ENCODE peak calls at places on chromosomes 1 and 21, in six cellular contexts. Y is choroid plexus epithelial cell, E is GM12892, J is Daoy, Q is fibroblast of lung, C is NCI-H1436 treated with DMSO at 0.1 percent for 48 hours. V is an unnamed sample.

GRCh38 chr1:9101510-9102146 is 27.3 kb downstream of the GPR157 start:
- DNase-seq in Y (peak), E (peak), J (peak), Q (peak), C (no peak), V (peak)

GRCh38 chr1:2343023-2343935 is 48.1 kb downstream of the MORN1 start:
- DNase-seq in Y (no peak), E (no peak), J (no peak), Q (no peak), C (no peak), V (no peak)

GRCh38 chr1:42173961-42174715 is 9.6 kb upstream of the GUCA2A start:
- DNase-seq in Y (peak), E (no peak), J (no peak), Q (peak), C (no peak), V (no peak)

GRCh38 chr1:223231581-223231980 is 88.5 kb upstream of the TLR5 start:
- DNase-seq in Y (no peak), E (no peak), J (no peak), Q (no peak), C (no peak), V (no peak)

GRCh38 chr1:222777463-222777862 is 37.4 kb upstream of the DISP1 start:
- DNase-seq in Y (peak), E (no peak), J (no peak), Q (peak), C (no peak), V (no peak)

GRCh38 chr1:242216368-242216767 is 217.5 kb upstream of the MAP1LC3C start:
- DNase-seq in Y (no peak), E (no peak), J (no peak), Q (no peak), C (no peak), V (no peak)

GRCh38 chr21:32712043-32712442 is 15.8 kb downstream of the SYNJ1 start:
- DNase-seq in Y (no peak), E (no peak), J (no peak), Q (peak), C (no peak), V (peak)

GRCh38 chr1:182841368-182841988 is 2.3 kb downstream of the DHX9 start:
- DNase-seq in Y (peak), E (peak), J (no peak), Q (peak), C (no peak), V (peak)

GRCh38 chr21:15592271-15592860 is 137.4 kb upstream of the USP25 start:
- DNase-seq in Y (peak), E (no peak), J (no peak), Q (peak), C (no peak), V (peak)

GRCh38 chr1:223496883-223497282 is 103.7 kb downstream of the CCDC185 start:
- DNase-seq in Y (no peak), E (no peak), J (no peak), Q (no peak), C (no peak), V (no peak)

GRCh38 chr1:52238887-52239707 is 97.2 kb downstream of the ZFYVE9 start:
- DNase-seq in Y (peak), E (no peak), J (no peak), Q (peak), C (no peak), V (no peak)

GRCh38 chr1:204520834-204521709 is 4.9 kb downstream of the MDM4 start:
- DNase-seq in Y (peak), E (peak), J (peak), Q (peak), C (no peak), V (peak)

GRCh38 chr1:199182151-199182843 is 543.5 kb downstream of the PTPRC start:
- DNase-seq in Y (peak), E (no peak), J (no peak), Q (peak), C (no peak), V (no peak)

GRCh38 chr1:183655562-183656075 is 2.5 kb upstream of the APOBEC4 start:
- DNase-seq in Y (peak), E (peak), J (peak), Q (peak), C (no peak), V (peak)

GRCh38 chr1:90349510-90349909 is 354.6 kb downstream of the ZNF326 start:
- DNase-seq in Y (no peak), E (no peak), J (no peak), Q (no peak), C (no peak), V (no peak)

GRCh38 chr1:71106658-71107322 is 26.0 kb upstream of the ZRANB2 start:
- DNase-seq in Y (no peak), E (no peak), J (no peak), Q (no peak), C (no peak), V (no peak)

GRCh38 chr1:25610822-25611630 is 5.6 kb upstream of the MAN1C1 start:
- DNase-seq in Y (peak), E (no peak), J (peak), Q (no peak), C (no peak), V (no peak)

GRCh38 chr1:7539772-7540175 is 231.3 kb upstream of the VAMP3 start:
- DNase-seq in Y (peak), E (no peak), J (peak), Q (peak), C (peak), V (no peak)

GRCh38 chr21:36766511-36766910 is 67.6 kb downstream of the SIM2 start:
- DNase-seq in Y (no peak), E (no peak), J (no peak), Q (no peak), C (no peak), V (no peak)

GRCh38 chr1:200535605-200536004 is 84.9 kb downstream of the KIF14 start:
- DNase-seq in Y (no peak), E (no peak), J (peak), Q (peak), C (no peak), V (peak)

GRCh38 chr1:86441581-86441980 is 17.6 kb downstream of the CLCA2 start:
- DNase-seq in Y (no peak), E (no peak), J (no peak), Q (no peak), C (no peak), V (no peak)

GRCh38 chr1:55209247-55209646 is 5.9 kb downstream of the USP24 start:
- DNase-seq in Y (no peak), E (no peak), J (no peak), Q (peak), C (no peak), V (no peak)

GRCh38 chr1:231161711-231162299 is at the start of gene TRIM67:
- DNase-seq in Y (peak), E (no peak), J (peak), Q (peak), C (no peak), V (no peak)

GRCh38 chr1:22884806-22885559 is 87.7 kb downstream of the LACTBL1 start:
- DNase-seq in Y (no peak), E (no peak), J (no peak), Q (no peak), C (no peak), V (peak)

GRCh38 chr1:234893725-234894630 is 234.7 kb downstream of the TOMM20 start:
- DNase-seq in Y (peak), E (no peak), J (peak), Q (peak), C (no peak), V (no peak)

GRCh38 chr1:15949453-15950245 is 26.3 kb downstream of the ZBTB17 start:
- DNase-seq in Y (peak), E (peak), J (peak), Q (peak), C (no peak), V (peak)

GRCh38 chr1:21524686-21525339 is 15.6 kb downstream of the ALPL start:
- DNase-seq in Y (no peak), E (no peak), J (no peak), Q (no peak), C (no peak), V (no peak)

GRCh38 chr1:155250633-155251449 is 4.4 kb downstream of the ENTREP3 start:
- DNase-seq in Y (peak), E (peak), J (peak), Q (peak), C (peak), V (peak)

GRCh38 chr1:159175571-159175970 is 4.2 kb downstream of the CADM3 start:
- DNase-seq in Y (no peak), E (no peak), J (no peak), Q (no peak), C (no peak), V (no peak)

GRCh38 chr1:230823421-230823820 is 44.9 kb downstream of the C1orf198 start:
- DNase-seq in Y (no peak), E (no peak), J (no peak), Q (no peak), C (no peak), V (no peak)

GRCh38 chr1:41788427-41788826 is 130.3 kb downstream of the HIVEP3 start:
- DNase-seq in Y (no peak), E (no peak), J (no peak), Q (no peak), C (no peak), V (no peak)

GRCh38 chr1:29441916-29442668 is 205.8 kb downstream of the PTPRU start:
- DNase-seq in Y (no peak), E (no peak), J (no peak), Q (no peak), C (no peak), V (no peak)

GRCh38 chr1:192977089-192977706 is 82.0 kb downstream of the UCHL5 start:
- DNase-seq in Y (no peak), E (no peak), J (no peak), Q (no peak), C (no peak), V (no peak)

GRCh38 chr1:65493792-65494191 is 73.3 kb downstream of the LEPR start:
- DNase-seq in Y (peak), E (no peak), J (no peak), Q (no peak), C (no peak), V (no peak)

GRCh38 chr1:40936878-40937484 is 42.5 kb upstream of the CTPS1 start:
- DNase-seq in Y (peak), E (no peak), J (no peak), Q (peak), C (no peak), V (no peak)

GRCh38 chr1:188122646-188123045 is 1293.9 kb downstream of the PLA2G4A start:
- DNase-seq in Y (no peak), E (no peak), J (no peak), Q (no peak), C (no peak), V (no peak)

GRCh38 chr1:110482662-110483307 is 31.8 kb downstream of the PROK1 start:
- DNase-seq in Y (no peak), E (no peak), J (no peak), Q (no peak), C (no peak), V (no peak)

GRCh38 chr21:42075686-42076471 is 4.8 kb downstream of the UMODL1 start:
- DNase-seq in Y (no peak), E (no peak), J (no peak), Q (no peak), C (no peak), V (no peak)

GRCh38 chr1:203673550-203674411 is 47.1 kb downstream of the ATP2B4 start:
- DNase-seq in Y (peak), E (no peak), J (peak), Q (peak), C (no peak), V (peak)

V was measured in GM19239.